ENCODE peak calls at places on chromosome 17, in six cellular contexts. N, R, D, I, Z and K are unnamed samples.
A peak's percentile ranks its signal among the peaks of the same experiment; 100 is the strongest.

GRCh38 chr17:82710499-82711232 is 5.8 kb upstream of the FN3KRP start:
- DNase-seq in D (no peak), Z (no peak), N (no peak), R (no peak), I (no peak), K (no peak)

GRCh38 chr17:59067340-59067739 is 39.3 kb downstream of the TRIM37 start:
- DNase-seq in D (no peak), N (no peak), Z (no peak), I (no peak), R (no peak), K (no peak)

GRCh38 chr17:75392559-75392958 is 12.9 kb downstream of the GRB2 start:
- DNase-seq in N (no peak), D (no peak), I (no peak), Z (no peak), R (no peak), K (no peak)

GRCh38 chr17:17515921-17516295 is 19.7 kb upstream of the RASD1 start:
- DNase-seq in I (peak; percentile 62), N (no peak), Z (no peak), D (no peak), R (no peak), K (no peak)

GRCh38 chr17:12620200-12620720 is 45.4 kb upstream of the MYOCD start:
- DNase-seq in D (peak; percentile 52), R (no peak), N (no peak), Z (no peak), I (no peak), K (no peak)

GRCh38 chr17:51000835-51001638 is 119.6 kb downstream of the SPAG9 start:
- DNase-seq in R (no peak), D (peak; percentile 45), N (peak; percentile 9), I (peak; percentile 66), Z (peak; percentile 66), K (no peak)

GRCh38 chr17:77280304-77280910 is 139.6 kb downstream of the SEC14L1 start:
- DNase-seq in I (peak; percentile 19), R (no peak), N (no peak), Z (no peak), D (no peak), K (no peak)

GRCh38 chr17:21218101-21218500 is 4.1 kb upstream of the TMEM11 start:
- DNase-seq in D (no peak), Z (no peak), R (no peak), N (no peak), I (no peak), K (no peak)

GRCh38 chr17:32385971-32386370 is 36.0 kb downstream of the ZNF207 start:
- DNase-seq in R (no peak), I (no peak), Z (no peak), D (no peak), N (no peak), K (no peak)

GRCh38 chr17:82086941-82087906 is 10.8 kb downstream of the FASN start:
- DNase-seq in Z (no peak), R (no peak), N (no peak), D (no peak), I (no peak), K (no peak)

GRCh38 chr17:32814837-32815236 is 62.1 kb downstream of the MYO1D start:
- DNase-seq in N (no peak), Z (no peak), D (no peak), I (no peak), R (no peak), K (no peak)

GRCh38 chr17:76200354-76200753 is 39.9 kb downstream of the RNF157 start:
- DNase-seq in D (no peak), Z (no peak), N (no peak), R (no peak), I (no peak), K (no peak)

GRCh38 chr17:279356-279755 is 73.3 kb downstream of the RPH3AL start:
- DNase-seq in Z (no peak), I (no peak), N (no peak), D (no peak), R (no peak), K (no peak)

GRCh38 chr17:33527290-33527689 is 234.2 kb upstream of the ASIC2 start:
- DNase-seq in R (no peak), I (no peak), D (no peak), N (no peak), Z (no peak), K (no peak)

GRCh38 chr17:80847506-80848230 is 144.0 kb upstream of the CHMP6 start:
- DNase-seq in I (no peak), Z (no peak), D (no peak), N (no peak), R (peak; percentile 46), K (no peak)

GRCh38 chr17:19753661-19754463 is 5.8 kb upstream of the ALDH3A1 start:
- DNase-seq in R (no peak), I (no peak), Z (no peak), N (no peak), D (no peak), K (no peak)

GRCh38 chr17:2689411-2690164 is 22.0 kb downstream of the CLUH start:
- DNase-seq in Z (no peak), I (no peak), N (peak; percentile 10), R (no peak), D (no peak), K (peak; percentile 71)

GRCh38 chr17:76444518-76445311 is 8.2 kb downstream of the UBE2O start:
- DNase-seq in N (no peak), D (no peak), R (no peak), I (no peak), Z (no peak), K (no peak)

GRCh38 chr17:78709119-78709681 is 72.9 kb downstream of the CYTH1 start:
- DNase-seq in Z (no peak), I (no peak), R (no peak), N (no peak), D (no peak), K (no peak)

GRCh38 chr17:59506907-59507726 is 58.3 kb upstream of the DHX40 start:
- DNase-seq in I (peak; percentile 74), Z (no peak), R (no peak), N (no peak), D (no peak), K (no peak)

GRCh38 chr17:82531431-82531881 is 11.9 kb downstream of the FOXK2 start:
- DNase-seq in I (no peak), R (no peak), D (no peak), N (no peak), Z (no peak), K (no peak)

GRCh38 chr17:21018894-21019293 is 23.9 kb downstream of the USP22 start:
- DNase-seq in N (no peak), Z (no peak), D (no peak), R (no peak), I (no peak), K (no peak)

GRCh38 chr17:8707591-8708453 is 36.8 kb downstream of the CCDC42 start:
- DNase-seq in D (peak; percentile 68), N (no peak), R (no peak), Z (no peak), I (no peak), K (peak; percentile 91)

GRCh38 chr17:70613681-70614080 is 444.3 kb downstream of the KCNJ2 start:
- DNase-seq in I (no peak), N (no peak), Z (no peak), D (no peak), R (no peak), K (no peak)

GRCh38 chr17:77141846-77142449 is 1.2 kb downstream of the SEC14L1 start:
- DNase-seq in Z (no peak), R (no peak), D (no peak), I (no peak), N (no peak), K (no peak)

GRCh38 chr17:44398692-44399691 is 9.5 kb upstream of the ITGA2B start:
- DNase-seq in I (no peak), Z (no peak), D (no peak), N (no peak), R (no peak), K (no peak)

GRCh38 chr17:1006054-1006453 is 9.1 kb downstream of the TIMM22 start:
- DNase-seq in N (no peak), Z (peak; percentile 42), D (no peak), R (no peak), I (no peak), K (peak; percentile 77)

GRCh38 chr17:40417258-40417608 is 463 bp downstream of the TOP2A start:
- DNase-seq in R (no peak), N (no peak), Z (no peak), I (no peak), D (no peak), K (no peak)

GRCh38 chr17:68432086-68432864 is 25.0 kb downstream of the WIPI1 start:
- DNase-seq in D (no peak), R (no peak), I (no peak), Z (no peak), N (no peak), K (no peak)

GRCh38 chr17:49337900-49338299 is 24.1 kb downstream of the ZNF652 start:
- DNase-seq in N (no peak), D (no peak), Z (no peak), I (no peak), R (no peak), K (no peak)

GRCh38 chr17:29177541-29177870 is 2.7 kb downstream of the MYO18A start:
- DNase-seq in I (no peak), N (no peak), D (no peak), Z (no peak), R (no peak), K (no peak)

GRCh38 chr17:59839646-59840328 is 53.0 kb downstream of the TUBD1 start:
- DNase-seq in I (no peak), N (no peak), Z (no peak), R (no peak), D (no peak), K (no peak)

GRCh38 chr17:76561332-76561731 is 21.5 kb downstream of the PRCD start:
- DNase-seq in R (no peak), Z (no peak), D (no peak), I (no peak), N (no peak), K (no peak)

GRCh38 chr17:6506679-6507231 is 49.6 kb downstream of the PITPNM3 start:
- DNase-seq in I (peak; percentile 67), Z (no peak), N (no peak), R (no peak), D (no peak), K (peak; percentile 65)

GRCh38 chr17:71180801-71181385 is 939.9 kb upstream of the SOX9 start:
- DNase-seq in I (peak; percentile 65), D (peak; percentile 15), R (no peak), Z (no peak), N (no peak), K (no peak)

GRCh38 chr17:67021196-67021595 is 23.2 kb upstream of the CACNG1 start:
- DNase-seq in Z (no peak), N (no peak), I (no peak), D (no peak), R (no peak), K (no peak)

GRCh38 chr17:82031303-82031884 is at the start of gene RAC3:
- DNase-seq in Z (peak; percentile 72), R (no peak), N (peak; percentile 68), D (no peak), I (no peak), K (no peak)